ENCODE peak calls at places on chromosomes 13 and 19, in seven cellular contexts. One of them, this sample, is unnamed.

GRCh38 chr13:34654682-34655081 is 287.4 kb upstream of the NBEA start:
- DNase-seq in CD4-positive, alpha-beta T cell: no peak
- DNase-seq in activated T-helper 1 cell treated with anti-CD3 and anti-CD28 coated beads, Interleukin-2, amount 50 U/mL, for 16 hours: no peak
- DNase-seq in NCI-H460: no peak
- DNase-seq in stimulated activated CD4-positive, alpha-beta T cell treated with anti-CD3 and anti-CD28 coated beads, TNF-alpha, amount 100 ng/mL, for 1 hour: no peak
- DNase-seq in C1 segment of cervical spinal cord: no peak
- DNase-seq in stromal cell of bone marrow: no peak
- DNase-seq in this sample: no peak

GRCh38 chr19:38617764-38618589 is at the start of gene MAP4K1:
- DNase-seq in CD4-positive, alpha-beta T cell: peak; percentile 56
- DNase-seq in activated T-helper 1 cell treated with anti-CD3 and anti-CD28 coated beads, Interleukin-2, amount 50 U/mL, for 16 hours: peak; percentile 47
- DNase-seq in NCI-H460: no peak
- DNase-seq in stimulated activated CD4-positive, alpha-beta T cell treated with anti-CD3 and anti-CD28 coated beads, TNF-alpha, amount 100 ng/mL, for 1 hour: peak; percentile 39
- DNase-seq in C1 segment of cervical spinal cord: no peak
- DNase-seq in stromal cell of bone marrow: no peak
- DNase-seq in this sample: peak; percentile 28

GRCh38 chr19:23055946-23056345 is 53.0 kb upstream of the ZNF728 start:
- DNase-seq in CD4-positive, alpha-beta T cell: no peak
- DNase-seq in activated T-helper 1 cell treated with anti-CD3 and anti-CD28 coated beads, Interleukin-2, amount 50 U/mL, for 16 hours: no peak
- DNase-seq in NCI-H460: no peak
- DNase-seq in stimulated activated CD4-positive, alpha-beta T cell treated with anti-CD3 and anti-CD28 coated beads, TNF-alpha, amount 100 ng/mL, for 1 hour: no peak
- DNase-seq in C1 segment of cervical spinal cord: no peak
- DNase-seq in stromal cell of bone marrow: no peak
- DNase-seq in this sample: no peak

GRCh38 chr19:47511681-47512080 is 3.2 kb downstream of the NAPA start:
- DNase-seq in CD4-positive, alpha-beta T cell: no peak
- DNase-seq in activated T-helper 1 cell treated with anti-CD3 and anti-CD28 coated beads, Interleukin-2, amount 50 U/mL, for 16 hours: no peak
- DNase-seq in NCI-H460: no peak
- DNase-seq in stimulated activated CD4-positive, alpha-beta T cell treated with anti-CD3 and anti-CD28 coated beads, TNF-alpha, amount 100 ng/mL, for 1 hour: no peak
- DNase-seq in C1 segment of cervical spinal cord: no peak
- DNase-seq in stromal cell of bone marrow: no peak
- DNase-seq in this sample: no peak

GRCh38 chr13:80923907-80924306 is 583.0 kb upstream of the SPRY2 start:
- DNase-seq in CD4-positive, alpha-beta T cell: no peak
- DNase-seq in activated T-helper 1 cell treated with anti-CD3 and anti-CD28 coated beads, Interleukin-2, amount 50 U/mL, for 16 hours: no peak
- DNase-seq in NCI-H460: no peak
- DNase-seq in stimulated activated CD4-positive, alpha-beta T cell treated with anti-CD3 and anti-CD28 coated beads, TNF-alpha, amount 100 ng/mL, for 1 hour: no peak
- DNase-seq in C1 segment of cervical spinal cord: no peak
- DNase-seq in stromal cell of bone marrow: no peak
- DNase-seq in this sample: no peak

GRCh38 chr13:113653264-113654174 is 4.5 kb downstream of the ATP4B start:
- DNase-seq in CD4-positive, alpha-beta T cell: no peak
- DNase-seq in activated T-helper 1 cell treated with anti-CD3 and anti-CD28 coated beads, Interleukin-2, amount 50 U/mL, for 16 hours: no peak
- DNase-seq in NCI-H460: no peak
- DNase-seq in stimulated activated CD4-positive, alpha-beta T cell treated with anti-CD3 and anti-CD28 coated beads, TNF-alpha, amount 100 ng/mL, for 1 hour: no peak
- DNase-seq in C1 segment of cervical spinal cord: no peak
- DNase-seq in stromal cell of bone marrow: no peak
- DNase-seq in this sample: peak; percentile 16

GRCh38 chr19:2900296-2901252 is at the start of gene ZNF57:
- DNase-seq in CD4-positive, alpha-beta T cell: peak; percentile 95
- DNase-seq in activated T-helper 1 cell treated with anti-CD3 and anti-CD28 coated beads, Interleukin-2, amount 50 U/mL, for 16 hours: peak; percentile 96
- DNase-seq in NCI-H460: peak; percentile 97
- DNase-seq in stimulated activated CD4-positive, alpha-beta T cell treated with anti-CD3 and anti-CD28 coated beads, TNF-alpha, amount 100 ng/mL, for 1 hour: peak; percentile 93
- DNase-seq in C1 segment of cervical spinal cord: peak; percentile 97
- DNase-seq in stromal cell of bone marrow: peak; percentile 99
- DNase-seq in this sample: peak; percentile 87

GRCh38 chr19:4557186-4557970 is 2.1 kb downstream of the SEMA6B start:
- DNase-seq in CD4-positive, alpha-beta T cell: no peak
- DNase-seq in activated T-helper 1 cell treated with anti-CD3 and anti-CD28 coated beads, Interleukin-2, amount 50 U/mL, for 16 hours: no peak
- DNase-seq in NCI-H460: no peak
- DNase-seq in stimulated activated CD4-positive, alpha-beta T cell treated with anti-CD3 and anti-CD28 coated beads, TNF-alpha, amount 100 ng/mL, for 1 hour: no peak
- DNase-seq in C1 segment of cervical spinal cord: no peak
- DNase-seq in stromal cell of bone marrow: no peak
- DNase-seq in this sample: no peak

GRCh38 chr19:5149930-5150329 is 181.0 kb downstream of the KDM4B start:
- DNase-seq in CD4-positive, alpha-beta T cell: no peak
- DNase-seq in activated T-helper 1 cell treated with anti-CD3 and anti-CD28 coated beads, Interleukin-2, amount 50 U/mL, for 16 hours: no peak
- DNase-seq in NCI-H460: no peak
- DNase-seq in stimulated activated CD4-positive, alpha-beta T cell treated with anti-CD3 and anti-CD28 coated beads, TNF-alpha, amount 100 ng/mL, for 1 hour: no peak
- DNase-seq in C1 segment of cervical spinal cord: no peak
- DNase-seq in stromal cell of bone marrow: no peak
- DNase-seq in this sample: no peak